ENCODE peak calls at places on chromosomes 5 and 9, in four cellular contexts. One of them, this sample, is unnamed.

GRCh38 chr9:130530932-130531331 is 48.4 kb upstream of the FUBP3 start:
- DNase-seq in IMR-90: no peak
- DNase-seq in keratinocyte: no peak
- DNase-seq in tibial artery: no peak
- DNase-seq in this sample: no peak

GRCh38 chr5:123382252-123382651 is 41.0 kb downstream of the CEP120 start:
- DNase-seq in IMR-90: no peak
- DNase-seq in keratinocyte: no peak
- DNase-seq in tibial artery: no peak
- DNase-seq in this sample: no peak

GRCh38 chr5:179768326-179769085 is 25.3 kb upstream of the LTC4S start:
- DNase-seq in IMR-90: no peak
- DNase-seq in keratinocyte: no peak
- DNase-seq in tibial artery: no peak
- DNase-seq in this sample: no peak

GRCh38 chr5:96868603-96869371 is 7.5 kb upstream of the ERAP2 start:
- DNase-seq in IMR-90: peak
- DNase-seq in keratinocyte: no peak
- DNase-seq in tibial artery: no peak
- DNase-seq in this sample: no peak

GRCh38 chr5:887947-888640 is 4.5 kb downstream of the BRD9 start:
- DNase-seq in IMR-90: no peak
- DNase-seq in keratinocyte: no peak
- DNase-seq in tibial artery: no peak
- DNase-seq in this sample: no peak

GRCh38 chr9:14452539-14452938 is 138.6 kb upstream of the NFIB start:
- DNase-seq in IMR-90: no peak
- DNase-seq in keratinocyte: no peak
- DNase-seq in tibial artery: no peak
- DNase-seq in this sample: no peak

GRCh38 chr9:101999441-101999840 is 261.0 kb upstream of the GRIN3A start:
- DNase-seq in IMR-90: no peak
- DNase-seq in keratinocyte: no peak
- DNase-seq in tibial artery: no peak
- DNase-seq in this sample: no peak

GRCh38 chr5:81334304-81335061 is 33.1 kb downstream of the ZCCHC9 start:
- DNase-seq in IMR-90: no peak
- DNase-seq in keratinocyte: no peak
- DNase-seq in tibial artery: no peak
- DNase-seq in this sample: peak

GRCh38 chr9:22650145-22650544 is 203.5 kb downstream of the DMRTA1 start:
- DNase-seq in IMR-90: no peak
- DNase-seq in keratinocyte: no peak
- DNase-seq in tibial artery: no peak
- DNase-seq in this sample: no peak

GRCh38 chr9:107043886-107044285 is 180.9 kb downstream of the ZNF462 start:
- DNase-seq in IMR-90: no peak
- DNase-seq in keratinocyte: no peak
- DNase-seq in tibial artery: no peak
- DNase-seq in this sample: no peak

GRCh38 chr5:160165137-160166068 is 46.2 kb upstream of the PWWP2A start:
- DNase-seq in IMR-90: peak
- DNase-seq in keratinocyte: peak
- DNase-seq in tibial artery: peak
- DNase-seq in this sample: peak

GRCh38 chr5:42745426-42745825 is 11.2 kb upstream of the CCDC152 start:
- DNase-seq in IMR-90: no peak
- DNase-seq in keratinocyte: no peak
- DNase-seq in tibial artery: no peak
- DNase-seq in this sample: no peak

GRCh38 chr5:108025957-108026356 is 355.2 kb upstream of the EFNA5 start:
- DNase-seq in IMR-90: no peak
- DNase-seq in keratinocyte: no peak
- DNase-seq in tibial artery: no peak
- DNase-seq in this sample: no peak

GRCh38 chr9:97487880-97488279 is 13.6 kb upstream of the TMOD1 start:
- DNase-seq in IMR-90: no peak
- DNase-seq in keratinocyte: no peak
- DNase-seq in tibial artery: no peak
- DNase-seq in this sample: no peak

GRCh38 chr5:75277463-75277862 is 40.8 kb upstream of the ANKRD31 start:
- DNase-seq in IMR-90: no peak
- DNase-seq in keratinocyte: no peak
- DNase-seq in tibial artery: no peak
- DNase-seq in this sample: no peak

GRCh38 chr9:98120476-98120875 is 1.5 kb upstream of the TRIM14 start:
- DNase-seq in IMR-90: no peak
- DNase-seq in keratinocyte: no peak
- DNase-seq in tibial artery: no peak
- DNase-seq in this sample: no peak

GRCh38 chr5:35029333-35029732 is 18.4 kb downstream of the AGXT2 start:
- DNase-seq in IMR-90: peak
- DNase-seq in keratinocyte: no peak
- DNase-seq in tibial artery: no peak
- DNase-seq in this sample: no peak

GRCh38 chr5:120544043-120544442 is 79.9 kb downstream of the PRR16 start:
- DNase-seq in IMR-90: peak
- DNase-seq in keratinocyte: no peak
- DNase-seq in tibial artery: no peak
- DNase-seq in this sample: no peak

GRCh38 chr5:71912021-71912420 is 192.9 kb downstream of the CARTPT start:
- DNase-seq in IMR-90: no peak
- DNase-seq in keratinocyte: no peak
- DNase-seq in tibial artery: no peak
- DNase-seq in this sample: no peak

GRCh38 chr5:38871790-38872551 is 26.2 kb downstream of the OSMR start:
- DNase-seq in IMR-90: peak
- DNase-seq in keratinocyte: peak
- DNase-seq in tibial artery: no peak
- DNase-seq in this sample: no peak

GRCh38 chr9:132163876-132164603 is 2.2 kb downstream of the NTNG2 start:
- DNase-seq in IMR-90: no peak
- DNase-seq in keratinocyte: no peak
- DNase-seq in tibial artery: no peak
- DNase-seq in this sample: no peak

GRCh38 chr9:132986114-132986513 is 7.6 kb downstream of the GFI1B start:
- DNase-seq in IMR-90: no peak
- DNase-seq in keratinocyte: no peak
- DNase-seq in tibial artery: no peak
- DNase-seq in this sample: no peak

GRCh38 chr5:756865-757345 is 27.6 kb downstream of the ZDHHC11B start:
- DNase-seq in IMR-90: no peak
- DNase-seq in keratinocyte: no peak
- DNase-seq in tibial artery: no peak
- DNase-seq in this sample: peak

GRCh38 chr9:72592501-72593403 is 71.3 kb downstream of the TMC1 start:
- DNase-seq in IMR-90: peak
- DNase-seq in keratinocyte: peak
- DNase-seq in tibial artery: no peak
- DNase-seq in this sample: peak

GRCh38 chr5:66417681-66418248 is 178.4 kb upstream of the MAST4 start:
- DNase-seq in IMR-90: no peak
- DNase-seq in keratinocyte: no peak
- DNase-seq in tibial artery: no peak
- DNase-seq in this sample: no peak

GRCh38 chr5:113806823-113807222 is 293.3 kb downstream of the YTHDC2 start:
- DNase-seq in IMR-90: peak
- DNase-seq in keratinocyte: no peak
- DNase-seq in tibial artery: no peak
- DNase-seq in this sample: peak

DNA sequence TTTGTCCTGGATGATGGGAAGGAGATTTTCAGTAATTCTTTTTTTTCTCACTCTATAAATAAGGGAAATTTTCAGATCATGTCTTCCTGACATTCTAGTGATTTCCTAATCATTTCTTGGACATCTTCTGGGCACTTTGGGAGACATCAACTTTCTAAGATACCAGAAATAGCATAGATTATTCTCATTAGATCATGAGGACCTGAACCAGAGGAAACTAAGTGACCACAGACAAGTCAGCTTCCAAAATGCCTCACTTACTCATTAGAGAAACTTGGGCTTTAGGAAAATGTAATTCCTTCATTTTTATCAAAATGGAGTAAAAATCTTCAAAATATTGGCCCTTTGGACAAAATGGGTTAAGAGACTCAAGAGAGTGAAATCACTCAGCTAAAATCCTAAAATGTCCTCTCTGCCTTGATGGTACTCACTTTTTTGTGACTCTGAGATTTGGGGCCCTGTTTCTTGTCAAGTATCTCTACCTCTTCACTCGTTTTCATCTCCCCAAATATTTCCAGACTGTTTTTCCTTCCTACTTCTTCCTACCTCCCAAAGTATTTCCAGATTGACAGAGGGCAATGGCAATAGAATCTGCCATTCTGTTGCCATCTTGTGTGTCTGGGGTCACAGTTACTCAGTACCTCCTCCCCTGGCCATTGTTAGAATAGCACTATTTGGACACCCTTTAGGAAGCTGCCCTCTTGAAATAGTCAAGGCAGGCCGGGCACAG is 194.5 kb downstream of the NR3C1 start:
- DNase-seq in IMR-90: peak
- DNase-seq in keratinocyte: no peak
- DNase-seq in tibial artery: no peak
- DNase-seq in this sample: no peak
- TF ChIP-seq CTCF in IMR-90: peak
- TF ChIP-seq CTCF in keratinocyte: peak
- TF ChIP-seq CTCF in tibial artery: no peak
- TF ChIP-seq CTCF in this sample: no peak

GRCh38 chr5:131672791-131673190 is 37.8 kb upstream of the RAPGEF6 start:
- DNase-seq in IMR-90: no peak
- DNase-seq in keratinocyte: no peak
- DNase-seq in tibial artery: no peak
- DNase-seq in this sample: no peak

GRCh38 chr5:131671994-131672655 is 37.1 kb upstream of the RAPGEF6 start:
- DNase-seq in IMR-90: peak
- DNase-seq in keratinocyte: no peak
- DNase-seq in tibial artery: no peak
- DNase-seq in this sample: peak

GRCh38 chr5:131677115-131677514 is 42.1 kb upstream of the RAPGEF6 start:
- DNase-seq in IMR-90: no peak
- DNase-seq in keratinocyte: no peak
- DNase-seq in tibial artery: no peak
- DNase-seq in this sample: no peak

DNA sequence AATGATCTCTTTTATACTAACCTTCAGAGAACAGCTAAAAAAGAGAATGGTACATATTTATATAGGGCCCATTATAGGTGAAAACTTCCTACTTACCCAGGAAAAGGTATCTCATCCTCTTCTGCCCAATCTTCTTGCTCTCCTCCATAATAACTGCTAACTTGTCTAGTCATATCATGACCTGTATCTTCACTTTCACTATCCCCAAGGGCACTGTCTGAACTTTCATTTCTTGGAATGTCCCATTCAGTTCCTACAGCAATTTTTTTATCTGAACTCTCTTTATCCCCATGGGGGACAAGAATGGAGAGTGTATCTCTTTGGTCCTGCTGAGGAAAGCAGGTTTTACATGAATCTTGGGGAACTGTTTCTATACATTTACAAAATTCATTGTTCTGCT is 36.4 kb upstream of the RAPGEF6 start:
- DNase-seq in IMR-90: no peak
- DNase-seq in keratinocyte: no peak
- DNase-seq in tibial artery: no peak
- DNase-seq in this sample: no peak
- H3K27ac ChIP-seq in IMR-90: peak
- H3K27ac ChIP-seq in keratinocyte: no peak
- H3K27ac ChIP-seq in tibial artery: peak
- H3K27ac ChIP-seq in this sample: peak

GRCh38 chr9:93683331-93684134 is 107.1 kb downstream of the PHF2 start:
- DNase-seq in IMR-90: no peak
- DNase-seq in keratinocyte: no peak
- DNase-seq in tibial artery: peak
- DNase-seq in this sample: peak

GRCh38 chr9:93686127-93686879 is 109.9 kb downstream of the PHF2 start:
- DNase-seq in IMR-90: no peak
- DNase-seq in keratinocyte: no peak
- DNase-seq in tibial artery: peak
- DNase-seq in this sample: no peak

GRCh38 chr9:93684161-93684765 is 107.9 kb downstream of the PHF2 start:
- DNase-seq in IMR-90: no peak
- DNase-seq in keratinocyte: no peak
- DNase-seq in tibial artery: peak
- DNase-seq in this sample: no peak

GRCh38 chr9:93686880-93687236 is 110.5 kb downstream of the PHF2 start:
- DNase-seq in IMR-90: no peak
- DNase-seq in keratinocyte: no peak
- DNase-seq in tibial artery: peak
- DNase-seq in this sample: peak

DNA sequence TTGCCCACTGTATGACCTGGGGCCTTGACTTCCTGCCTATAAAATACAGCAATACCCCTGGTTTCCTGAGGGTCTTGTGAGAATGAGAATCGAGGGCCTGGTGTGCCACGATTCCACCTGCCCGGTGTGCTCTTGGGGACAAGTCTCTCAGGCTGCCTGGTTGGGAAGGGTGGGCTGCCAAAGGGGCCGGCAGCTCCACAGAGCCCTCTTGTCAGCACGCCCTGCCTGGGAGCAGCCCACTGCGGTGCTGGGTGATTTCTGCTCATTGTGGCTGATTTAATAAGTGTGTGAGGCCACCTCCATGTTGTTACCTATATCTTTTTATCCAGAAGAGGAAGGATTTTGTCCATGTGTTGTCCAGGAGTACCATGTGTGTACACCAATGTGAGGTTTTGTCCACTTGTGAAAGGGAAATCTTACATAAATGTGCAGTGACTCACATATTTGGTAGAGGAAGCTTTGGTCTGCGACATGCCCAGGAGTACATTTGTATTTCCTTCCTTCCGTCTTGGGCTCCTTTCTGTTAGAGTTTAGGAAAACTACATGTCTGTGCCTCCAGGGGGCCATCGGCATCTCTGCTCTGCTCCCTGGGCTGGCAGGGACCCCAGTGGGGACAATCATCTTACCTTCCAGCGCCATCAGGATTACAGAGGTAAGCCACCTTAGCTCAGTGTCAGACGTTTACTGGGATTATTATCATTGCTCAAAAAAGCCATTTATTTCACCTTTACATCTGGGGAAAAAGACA is 108.6 kb downstream of the PHF2 start:
- DNase-seq in IMR-90: peak
- DNase-seq in keratinocyte: no peak
- DNase-seq in tibial artery: no peak
- DNase-seq in this sample: no peak
- TF ChIP-seq CTCF in IMR-90: peak
- TF ChIP-seq CTCF in keratinocyte: no peak
- TF ChIP-seq CTCF in tibial artery: no peak
- TF ChIP-seq CTCF in this sample: no peak

GRCh38 chr5:119077444-119077843 is 6.6 kb downstream of the DMXL1 start:
- DNase-seq in IMR-90: no peak
- DNase-seq in keratinocyte: no peak
- DNase-seq in tibial artery: no peak
- DNase-seq in this sample: no peak

GRCh38 chr5:119080975-119081374 is 10.1 kb downstream of the DMXL1 start:
- DNase-seq in IMR-90: no peak
- DNase-seq in keratinocyte: no peak
- DNase-seq in tibial artery: no peak
- DNase-seq in this sample: no peak

GRCh38 chr5:119076080-119076479 is 5.2 kb downstream of the DMXL1 start:
- DNase-seq in IMR-90: no peak
- DNase-seq in keratinocyte: no peak
- DNase-seq in tibial artery: no peak
- DNase-seq in this sample: no peak

GRCh38 chr5:119078071-119078846 is 7.4 kb downstream of the DMXL1 start:
- DNase-seq in IMR-90: no peak
- DNase-seq in keratinocyte: no peak
- DNase-seq in tibial artery: no peak
- DNase-seq in this sample: no peak

GRCh38 chr5:119078870-119079269 is 8.0 kb downstream of the DMXL1 start:
- DNase-seq in IMR-90: peak
- DNase-seq in keratinocyte: no peak
- DNase-seq in tibial artery: no peak
- DNase-seq in this sample: no peak
- H3K27ac ChIP-seq in IMR-90: no peak
- H3K27ac ChIP-seq in keratinocyte: no peak
- H3K27ac ChIP-seq in tibial artery: no peak
- H3K27ac ChIP-seq in this sample: no peak

This sample was measured in uterus.